ENCODE peak calls at places on chromosome 14, in six cellular contexts. J, W, Y, I, U and A are unnamed samples.

GRCh38 chr14:66121859-66122258 is 364.3 kb upstream of the CCDC196 start:
- DNase-seq in J (no peak), W (no peak), Y (no peak), I (no peak), U (no peak), A (no peak)

GRCh38 chr14:66371776-66372175 is 114.4 kb upstream of the CCDC196 start:
- DNase-seq in J (no peak), W (no peak), Y (no peak), I (no peak), U (no peak), A (no peak)

GRCh38 chr14:59768855-59769254 is 101.7 kb downstream of the RTN1 start:
- DNase-seq in J (no peak), W (no peak), Y (no peak), I (no peak), U (no peak), A (no peak)

GRCh38 chr14:65301862-65302539 is 110.5 kb upstream of the FUT8 start:
- DNase-seq in J (no peak), W (no peak), Y (no peak), I (no peak), U (no peak), A (no peak)

GRCh38 chr14:103339561-103339960 is 5.5 kb downstream of the EIF5 start:
- DNase-seq in J (no peak), W (no peak), Y (no peak), I (no peak), U (no peak), A (no peak)

GRCh38 chr14:81432171-81432570 is 32.0 kb upstream of the STON2 start:
- DNase-seq in J (no peak), W (no peak), Y (no peak), I (no peak), U (no peak), A (no peak)

GRCh38 chr14:69715725-69716482 is 51.0 kb upstream of the SRSF5 start:
- DNase-seq in J (no peak), W (no peak), Y (no peak), I (no peak), U (peak), A (peak)

GRCh38 chr14:70622111-70622712 is 19.5 kb upstream of the TTC9 start:
- DNase-seq in J (peak), W (peak), Y (no peak), I (no peak), U (peak), A (peak)

GRCh38 chr14:100159107-100159864 is at the start of gene DEGS2:
- DNase-seq in J (peak), W (peak), Y (no peak), I (no peak), U (peak), A (no peak)

GRCh38 chr14:98198385-98198784 is 1073.6 kb downstream of the BCL11B start:
- DNase-seq in J (no peak), W (peak), Y (no peak), I (no peak), U (peak), A (no peak)

GRCh38 chr14:32004300-32004699 is 72.8 kb upstream of the ARHGAP5 start:
- DNase-seq in J (no peak), W (no peak), Y (no peak), I (peak), U (no peak), A (peak)

GRCh38 chr14:80713076-80713850 is 228.3 kb downstream of the CEP128 start:
- DNase-seq in J (no peak), W (no peak), Y (no peak), I (no peak), U (no peak), A (no peak)

GRCh38 chr14:55102141-55102547 is 26.9 kb upstream of the LGALS3 start:
- DNase-seq in J (peak), W (peak), Y (peak), I (peak), U (peak), A (peak)

GRCh38 chr14:31257244-31257553 is 49.6 kb upstream of the HECTD1 start:
- DNase-seq in J (no peak), W (no peak), Y (no peak), I (no peak), U (no peak), A (no peak)

GRCh38 chr14:90375934-90376333 is 20.9 kb upstream of the CALM1 start:
- DNase-seq in J (no peak), W (no peak), Y (peak), I (no peak), U (no peak), A (no peak)

GRCh38 chr14:61033024-61033423 is 52.0 kb downstream of the SLC38A6 start:
- DNase-seq in J (no peak), W (no peak), Y (no peak), I (no peak), U (no peak), A (peak)

GRCh38 chr14:70181276-70181675 is 7.5 kb downstream of the SLC8A3 start:
- DNase-seq in J (no peak), W (no peak), Y (no peak), I (no peak), U (no peak), A (no peak)

GRCh38 chr14:55383541-55384140 is 28.0 kb downstream of the ATG14 start:
- DNase-seq in J (no peak), W (no peak), Y (no peak), I (no peak), U (no peak), A (no peak)

GRCh38 chr14:75578099-75578785 is at the start of gene FLVCR2:
- DNase-seq in J (peak), W (peak), Y (no peak), I (no peak), U (peak), A (peak)

GRCh38 chr14:74048291-74048690 is 29.1 kb downstream of the BBOF1 start:
- DNase-seq in J (no peak), W (no peak), Y (no peak), I (no peak), U (no peak), A (no peak)

GRCh38 chr14:55160989-55161388 is 30.4 kb downstream of the DLGAP5 start:
- DNase-seq in J (peak), W (no peak), Y (no peak), I (peak), U (no peak), A (peak)

GRCh38 chr14:67068246-67068645 is 121.0 kb upstream of the GARIN2 start:
- DNase-seq in J (no peak), W (no peak), Y (no peak), I (no peak), U (no peak), A (no peak)

GRCh38 chr14:69034612-69035262 is 55.6 kb upstream of the ACTN1 start:
- DNase-seq in J (no peak), W (no peak), Y (no peak), I (no peak), U (no peak), A (no peak)

GRCh38 chr14:93029911-93030555 is 85.7 kb downstream of the ITPK1 start:
- DNase-seq in J (no peak), W (no peak), Y (no peak), I (no peak), U (no peak), A (no peak)

GRCh38 chr14:37668646-37669045 is 73.2 kb downstream of the TTC6 start:
- DNase-seq in J (no peak), W (no peak), Y (no peak), I (no peak), U (no peak), A (no peak)

GRCh38 chr14:86013663-86014062 is 483.7 kb downstream of the FLRT2 start:
- DNase-seq in J (no peak), W (no peak), Y (no peak), I (no peak), U (no peak), A (no peak)

GRCh38 chr14:81849714-81850113 is 316.1 kb upstream of the SEL1L start:
- DNase-seq in J (no peak), W (no peak), Y (no peak), I (no peak), U (no peak), A (no peak)

GRCh38 chr14:105070760-105071137 is 5.5 kb upstream of the GPR132 start:
- DNase-seq in J (peak), W (no peak), Y (no peak), I (no peak), U (no peak), A (no peak)

GRCh38 chr14:95327558-95328374 is 8.1 kb upstream of the CLMN start:
- DNase-seq in J (peak), W (no peak), Y (no peak), I (no peak), U (no peak), A (no peak)

GRCh38 chr14:96267336-96267735 is 11.3 kb downstream of the BDKRB1 start:
- DNase-seq in J (no peak), W (no peak), Y (peak), I (peak), U (no peak), A (no peak)

GRCh38 chr14:68466491-68466977 is 326.3 kb downstream of the ZFP36L1 start:
- DNase-seq in J (no peak), W (no peak), Y (peak), I (no peak), U (no peak), A (peak)

GRCh38 chr14:99413172-99413571 is 67.5 kb downstream of the SETD3 start:
- DNase-seq in J (no peak), W (no peak), Y (no peak), I (no peak), U (no peak), A (peak)

GRCh38 chr14:88492272-88493089 is 62.3 kb downstream of the PTPN21 start:
- DNase-seq in J (peak), W (no peak), Y (no peak), I (peak), U (peak), A (peak)

GRCh38 chr14:105313381-105314286 is 914 bp upstream of the PACS2 start:
- DNase-seq in J (peak), W (no peak), Y (no peak), I (no peak), U (no peak), A (no peak)